ENCODE peak calls at places on chromosomes 12 and 14, in four cellular contexts. Z is A549; K is Jurkat, Clone E6-1; L is fibroblast of lung. O is an unnamed sample.

GRCh38 chr12:93183940-93184663 is 193.6 kb upstream of the NUDT4 start:
- DNase-seq in K (peak), L (peak), Z (no peak), O (no peak)

GRCh38 chr12:127556487-127556886 is 710.5 kb upstream of the TMEM132C start:
- DNase-seq in L (no peak), Z (no peak), K (no peak), O (no peak)

GRCh38 chr14:102776761-102777710 is at the start of gene TRAF3:
- DNase-seq in K (peak), L (peak), Z (peak), O (no peak)

GRCh38 chr14:23725528-23725927 is 89.4 kb downstream of the DHRS2 start:
- DNase-seq in L (no peak), K (no peak), Z (no peak), O (no peak)

GRCh38 chr12:113259499-113259953 is 38.3 kb downstream of the TPCN1 start:
- DNase-seq in L (no peak), Z (no peak), K (no peak), O (peak)

GRCh38 chr14:23547924-23548323 is 3.6 kb downstream of the ZFHX2 start:
- DNase-seq in K (no peak), L (no peak), Z (no peak), O (no peak)

GRCh38 chr14:38669027-38669426 is 413.1 kb upstream of the CLEC14A start:
- DNase-seq in L (no peak), Z (no peak), K (no peak), O (no peak)

GRCh38 chr12:76628745-76629144 is 69.2 kb upstream of the OSBPL8 start:
- DNase-seq in Z (no peak), K (no peak), L (peak), O (no peak)

GRCh38 chr14:92657457-92658142 is 90.8 kb downstream of the LGMN start:
- DNase-seq in Z (no peak), L (no peak), K (no peak), O (no peak)

GRCh38 chr14:59707778-59708635 is 131.4 kb upstream of the CCDC175 start:
- DNase-seq in K (no peak), L (peak), Z (no peak), O (no peak)

GRCh38 chr12:14774944-14775651 is 28.2 kb downstream of the WBP11 start:
- DNase-seq in K (no peak), Z (peak), L (peak), O (peak)

GRCh38 chr12:48022180-48022521 is 17.9 kb upstream of the COL2A1 start:
- DNase-seq in L (no peak), K (no peak), Z (no peak), O (no peak)

GRCh38 chr12:48022676-48023385 is 18.6 kb upstream of the COL2A1 start:
- DNase-seq in Z (no peak), L (no peak), K (no peak), O (no peak)

GRCh38 chr12:48024735-48025134 is 20.5 kb upstream of the COL2A1 start:
- DNase-seq in Z (no peak), K (no peak), L (no peak), O (no peak)

GRCh38 chr12:48021485-48022179 is 17.4 kb upstream of the COL2A1 start:
- DNase-seq in L (no peak), Z (no peak), K (no peak), O (no peak)

DNA sequence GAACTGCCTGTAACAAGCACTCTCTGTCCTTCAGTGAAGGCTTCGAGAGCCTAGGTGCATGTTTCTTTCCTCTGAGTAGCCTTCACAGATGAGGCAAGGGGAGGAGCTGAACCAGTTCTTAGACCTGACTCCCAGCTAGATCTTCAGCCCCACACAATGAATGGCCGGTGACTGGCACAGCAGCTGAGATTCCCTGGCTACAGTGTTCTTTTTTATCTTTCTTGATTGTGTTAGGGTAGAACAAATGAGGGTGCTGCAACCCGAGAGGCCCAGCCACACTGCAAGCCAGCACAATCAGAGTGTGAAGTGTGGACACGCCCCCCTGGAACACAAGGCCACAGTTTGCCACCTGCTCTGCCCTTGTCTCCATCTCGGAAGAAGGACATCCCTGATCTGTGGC is 19.1 kb upstream of the COL2A1 start:
- DNase-seq in L (no peak), K (no peak), Z (no peak), O (no peak)
- H3K4me3 ChIP-seq in L (no peak), K (no peak), Z (no peak), O (no peak)

GRCh38 chr12:8145754-8146415 is 10.9 kb upstream of the ZNF705A start:
- DNase-seq in L (peak), K (no peak), Z (no peak), O (peak)
- H3K4me3 ChIP-seq in L (no peak), K (no peak), Z (no peak), O (peak)

DNA sequence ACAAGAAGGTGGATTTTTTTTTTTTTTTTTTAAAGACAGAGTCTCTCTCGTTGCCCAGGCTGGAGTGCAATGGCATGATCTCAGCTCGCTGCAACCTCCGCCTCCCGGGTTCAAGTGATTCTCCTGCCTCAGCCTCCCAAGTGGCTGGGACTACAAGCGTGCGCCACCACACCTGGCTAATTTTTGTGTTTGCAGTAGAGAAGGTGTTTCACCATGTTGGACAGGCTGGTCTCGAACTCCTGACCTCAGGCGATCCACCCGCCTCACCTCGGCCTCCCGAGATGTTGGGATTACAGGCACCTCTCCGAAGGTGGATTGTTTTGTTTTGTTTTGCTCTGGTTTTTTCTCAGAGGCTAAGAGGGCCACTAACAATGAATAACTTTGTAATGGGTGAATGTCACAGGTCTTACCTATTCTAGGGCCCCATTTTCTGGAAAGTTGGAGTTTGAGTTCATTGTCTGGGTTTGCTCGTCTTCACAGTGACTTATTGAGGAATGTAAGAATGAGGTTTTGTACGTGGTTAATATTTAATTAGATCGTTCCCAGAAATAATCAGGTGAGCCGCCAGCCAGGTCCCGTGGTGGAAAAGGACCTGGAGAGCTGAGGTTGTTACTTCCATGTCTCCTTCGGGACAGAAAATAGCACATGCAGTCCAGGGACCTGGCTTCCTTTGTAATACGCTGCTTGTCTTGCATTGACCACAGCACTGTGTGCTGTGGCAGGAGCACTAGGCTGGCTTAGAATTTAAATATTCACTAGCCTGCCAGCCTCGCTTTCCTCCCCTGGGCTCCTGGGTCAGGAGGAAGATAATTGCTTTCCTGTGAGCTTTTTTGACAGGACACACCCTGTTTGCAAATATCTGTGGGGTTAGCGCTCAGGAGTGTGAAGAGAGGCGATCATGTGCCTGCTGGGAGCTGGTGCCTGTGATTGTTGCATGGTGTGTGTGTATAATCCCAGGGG is 2.3 kb downstream of the HIP1R start:
- DNase-seq in K (no peak), Z (no peak), L (no peak), O (no peak)
- H3K4me3 ChIP-seq in K (no peak), Z (no peak), L (no peak), O (no peak)

GRCh38 chr14:73797540-73797925 is 54.1 kb upstream of the PTGR2 start:
- DNase-seq in K (no peak), L (no peak), Z (no peak), O (no peak)
- H3K4me3 ChIP-seq in K (no peak), L (no peak), Z (no peak), O (no peak)

DNA sequence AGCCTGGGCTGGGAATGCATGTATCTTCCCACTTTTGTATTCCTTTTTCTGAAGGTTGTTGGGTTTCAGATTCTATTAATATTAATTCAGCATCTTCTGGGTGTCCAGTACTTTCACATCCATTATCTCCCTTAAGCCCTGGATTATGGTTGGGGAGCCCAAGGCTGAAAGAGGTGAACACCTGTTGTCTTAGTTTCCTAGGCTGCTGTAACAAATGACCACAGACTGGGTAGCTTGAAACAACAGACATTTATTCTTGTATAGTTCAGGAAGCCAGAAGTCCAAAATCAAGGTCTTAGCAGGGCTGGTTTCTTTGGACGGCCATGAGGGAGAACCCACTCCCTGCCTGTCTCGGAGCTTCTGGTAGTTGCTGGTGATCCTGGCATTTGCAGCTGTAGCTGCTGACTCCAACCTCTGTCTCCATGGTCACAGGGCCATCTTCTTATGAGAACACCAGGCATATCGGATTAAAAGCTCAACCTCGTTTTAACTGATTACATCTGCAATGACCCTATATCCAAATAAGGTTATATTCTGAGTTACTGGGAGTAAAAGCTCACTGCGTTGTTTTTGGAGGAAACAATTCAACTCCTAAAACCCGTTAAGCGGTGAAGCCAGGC is 68.2 kb upstream of the CLMN start:
- DNase-seq in Z (no peak), K (no peak), L (no peak), O (no peak)
- H3K4me3 ChIP-seq in Z (no peak), K (no peak), L (no peak), O (no peak)

O was measured in coronary artery.